ENCODE peak calls at places on chromosomes 1 and 21, in four cellular contexts. O is HTR-8/SVneo, M is Caki2, I is islet precursor cell. F is an unnamed sample.

GRCh38 chr1:214386333-214386732 is 105.4 kb downstream of the SMYD2 start:
- DNase-seq in M (no peak), O (no peak), I (no peak), F (no peak)

GRCh38 chr1:156547434-156547833 is 24.9 kb downstream of the IQGAP3 start:
- DNase-seq in O (no peak), I (no peak), M (no peak), F (no peak)

GRCh38 chr1:174159253-174160108 is at the start of gene RABGAP1L:
- DNase-seq in I (peak; percentile 98), O (peak; percentile 90), M (peak; percentile 95), F (peak; percentile 62)

GRCh38 chr1:39110325-39110851 is 84.2 kb downstream of the NDUFS5 start:
- DNase-seq in M (no peak), O (no peak), I (no peak), F (no peak)

GRCh38 chr1:160618763-160619274 is 28.0 kb downstream of the SLAMF1 start:
- DNase-seq in O (no peak), I (no peak), M (no peak), F (no peak)

GRCh38 chr1:9842781-9843575 is 19.2 kb upstream of the CLSTN1 start:
- DNase-seq in O (no peak), I (peak; percentile 52), M (no peak), F (no peak)

GRCh38 chr21:40853956-40854688 is 7.2 kb upstream of the DSCAM start:
- DNase-seq in O (no peak), M (no peak), I (no peak), F (no peak)

GRCh38 chr1:65309317-65310077 is at the start of gene DNAJC6:
- DNase-seq in M (peak; percentile 77), I (peak; percentile 90), O (peak; percentile 46), F (peak; percentile 3)

GRCh38 chr1:24344090-24344742 is 25.1 kb downstream of the GRHL3 start:
- DNase-seq in M (no peak), O (no peak), I (no peak), F (no peak)

GRCh38 chr21:42338730-42339715 is 11.8 kb downstream of the TFF2 start:
- DNase-seq in O (no peak), I (peak; percentile 50), M (no peak), F (no peak)

GRCh38 chr1:236089046-236089773 is 24.3 kb upstream of the NID1 start:
- DNase-seq in I (no peak), M (no peak), O (no peak), F (no peak)

GRCh38 chr1:2546515-2547209 is 9.5 kb upstream of the TNFRSF14 start:
- DNase-seq in I (peak; percentile 94), M (peak; percentile 98), O (peak; percentile 89), F (peak; percentile 76)

GRCh38 chr1:204348722-204349121 is 11.0 kb downstream of the PLEKHA6 start:
- DNase-seq in M (no peak), O (peak; percentile 67), I (peak; percentile 83), F (no peak)

GRCh38 chr1:9827558-9828185 is 3.9 kb upstream of the CLSTN1 start:
- DNase-seq in M (no peak), I (peak; percentile 55), O (no peak), F (no peak)

GRCh38 chr1:26041401-26041800 is 4.5 kb downstream of the SLC30A2 start:
- DNase-seq in I (no peak), O (no peak), M (no peak), F (no peak)

GRCh38 chr1:116311756-116312691 is 61.0 kb upstream of the ATP1A1 start:
- DNase-seq in M (no peak), I (no peak), O (no peak), F (no peak)

GRCh38 chr1:19622204-19622603 is 21.9 kb upstream of the NBL1 start:
- DNase-seq in I (no peak), M (peak; percentile 64), O (no peak), F (no peak)

GRCh38 chr21:36909423-36909822 is 57.0 kb downstream of the HLCS start:
- DNase-seq in I (no peak), M (no peak), O (no peak), F (no peak)

GRCh38 chr21:20265704-20266368 is 732.4 kb upstream of the NCAM2 start:
- DNase-seq in M (no peak), O (no peak), I (no peak), F (no peak)

GRCh38 chr1:200409203-200409760 is 554 bp downstream of the ZNF281 start:
- DNase-seq in I (peak; percentile 64), O (no peak), M (no peak), F (no peak)

GRCh38 chr1:167441222-167441621 is 77.1 kb downstream of the CD247 start:
- DNase-seq in I (peak; percentile 43), O (no peak), M (no peak), F (no peak)

GRCh38 chr1:39675220-39675619 is 3.3 kb upstream of the NT5C1A start:
- DNase-seq in I (no peak), M (no peak), O (no peak), F (no peak)

GRCh38 chr1:111738436-111739221 is 566 bp downstream of the INKA2 start:
- DNase-seq in O (no peak), I (peak; percentile 85), M (peak; percentile 77), F (no peak)